ENCODE peak calls at places on chromosomes 7 and 10, in six cellular contexts. One of them, this sample, is unnamed.

GRCh38 chr7:101486764-101487458 is 124.2 kb downstream of the COL26A1 start:
- DNase-seq in Peyer's patch: no peak
- DNase-seq in stimulated activated CD4-positive, alpha-beta T cell treated with anti-CD3 and anti-CD28 coated beads, Interleukin-2, amount 100 ng/mL, for 48 hours: no peak
- DNase-seq in HCT116: no peak
- DNase-seq in KBM-7: no peak
- DNase-seq in cardiac septum: no peak
- DNase-seq in this sample: no peak

GRCh38 chr7:98985945-98986344 is 107.6 kb downstream of the TRRAP start:
- DNase-seq in Peyer's patch: no peak
- DNase-seq in stimulated activated CD4-positive, alpha-beta T cell treated with anti-CD3 and anti-CD28 coated beads, Interleukin-2, amount 100 ng/mL, for 48 hours: no peak
- DNase-seq in HCT116: no peak
- DNase-seq in KBM-7: no peak
- DNase-seq in cardiac septum: no peak
- DNase-seq in this sample: no peak

GRCh38 chr10:35640474-35640873 is 1.6 kb downstream of the FZD8 start:
- DNase-seq in Peyer's patch: peak
- DNase-seq in stimulated activated CD4-positive, alpha-beta T cell treated with anti-CD3 and anti-CD28 coated beads, Interleukin-2, amount 100 ng/mL, for 48 hours: no peak
- DNase-seq in HCT116: no peak
- DNase-seq in KBM-7: peak
- DNase-seq in cardiac septum: no peak
- DNase-seq in this sample: no peak

GRCh38 chr7:132178393-132178765 is 397.9 kb downstream of the PLXNA4 start:
- DNase-seq in Peyer's patch: no peak
- DNase-seq in stimulated activated CD4-positive, alpha-beta T cell treated with anti-CD3 and anti-CD28 coated beads, Interleukin-2, amount 100 ng/mL, for 48 hours: no peak
- DNase-seq in HCT116: no peak
- DNase-seq in KBM-7: no peak
- DNase-seq in cardiac septum: no peak
- DNase-seq in this sample: no peak

GRCh38 chr7:158461824-158462223 is 125.8 kb downstream of the PTPRN2 start:
- DNase-seq in Peyer's patch: no peak
- DNase-seq in stimulated activated CD4-positive, alpha-beta T cell treated with anti-CD3 and anti-CD28 coated beads, Interleukin-2, amount 100 ng/mL, for 48 hours: no peak
- DNase-seq in HCT116: no peak
- DNase-seq in KBM-7: no peak
- DNase-seq in cardiac septum: no peak
- DNase-seq in this sample: no peak

GRCh38 chr10:66180651-66181318 is 745.1 kb upstream of the LRRTM3 start:
- DNase-seq in Peyer's patch: no peak
- DNase-seq in stimulated activated CD4-positive, alpha-beta T cell treated with anti-CD3 and anti-CD28 coated beads, Interleukin-2, amount 100 ng/mL, for 48 hours: peak
- DNase-seq in HCT116: peak
- DNase-seq in KBM-7: peak
- DNase-seq in cardiac septum: no peak
- DNase-seq in this sample: no peak

GRCh38 chr10:49616421-49617230 is 2.8 kb downstream of the CHAT start:
- DNase-seq in Peyer's patch: peak
- DNase-seq in stimulated activated CD4-positive, alpha-beta T cell treated with anti-CD3 and anti-CD28 coated beads, Interleukin-2, amount 100 ng/mL, for 48 hours: no peak
- DNase-seq in HCT116: no peak
- DNase-seq in KBM-7: no peak
- DNase-seq in cardiac septum: peak
- DNase-seq in this sample: no peak

GRCh38 chr7:128405345-128406146 is 4.2 kb downstream of the IMPDH1 start:
- DNase-seq in Peyer's patch: peak
- DNase-seq in stimulated activated CD4-positive, alpha-beta T cell treated with anti-CD3 and anti-CD28 coated beads, Interleukin-2, amount 100 ng/mL, for 48 hours: peak
- DNase-seq in HCT116: no peak
- DNase-seq in KBM-7: no peak
- DNase-seq in cardiac septum: peak
- DNase-seq in this sample: peak

GRCh38 chr7:1345796-1346532 is 113.3 kb downstream of the UNCX start:
- DNase-seq in Peyer's patch: no peak
- DNase-seq in stimulated activated CD4-positive, alpha-beta T cell treated with anti-CD3 and anti-CD28 coated beads, Interleukin-2, amount 100 ng/mL, for 48 hours: no peak
- DNase-seq in HCT116: no peak
- DNase-seq in KBM-7: no peak
- DNase-seq in cardiac septum: no peak
- DNase-seq in this sample: no peak

GRCh38 chr10:3982746-3983442 is 197.9 kb upstream of the KLF6 start:
- DNase-seq in Peyer's patch: no peak
- DNase-seq in stimulated activated CD4-positive, alpha-beta T cell treated with anti-CD3 and anti-CD28 coated beads, Interleukin-2, amount 100 ng/mL, for 48 hours: no peak
- DNase-seq in HCT116: no peak
- DNase-seq in KBM-7: no peak
- DNase-seq in cardiac septum: no peak
- DNase-seq in this sample: no peak

GRCh38 chr10:71253981-71254818 is 41.8 kb downstream of the UNC5B start:
- DNase-seq in Peyer's patch: no peak
- DNase-seq in stimulated activated CD4-positive, alpha-beta T cell treated with anti-CD3 and anti-CD28 coated beads, Interleukin-2, amount 100 ng/mL, for 48 hours: no peak
- DNase-seq in HCT116: no peak
- DNase-seq in KBM-7: no peak
- DNase-seq in cardiac septum: no peak
- DNase-seq in this sample: no peak

GRCh38 chr10:113139695-113140094 is 189.6 kb downstream of the TCF7L2 start:
- DNase-seq in Peyer's patch: no peak
- DNase-seq in stimulated activated CD4-positive, alpha-beta T cell treated with anti-CD3 and anti-CD28 coated beads, Interleukin-2, amount 100 ng/mL, for 48 hours: no peak
- DNase-seq in HCT116: no peak
- DNase-seq in KBM-7: no peak
- DNase-seq in cardiac septum: no peak
- DNase-seq in this sample: no peak

GRCh38 chr10:113621799-113622198 is 42.0 kb downstream of the NRAP start:
- DNase-seq in Peyer's patch: no peak
- DNase-seq in stimulated activated CD4-positive, alpha-beta T cell treated with anti-CD3 and anti-CD28 coated beads, Interleukin-2, amount 100 ng/mL, for 48 hours: no peak
- DNase-seq in HCT116: no peak
- DNase-seq in KBM-7: no peak
- DNase-seq in cardiac septum: no peak
- DNase-seq in this sample: no peak

GRCh38 chr7:122652851-122653250 is 46.1 kb downstream of the RNF133 start:
- DNase-seq in Peyer's patch: no peak
- DNase-seq in stimulated activated CD4-positive, alpha-beta T cell treated with anti-CD3 and anti-CD28 coated beads, Interleukin-2, amount 100 ng/mL, for 48 hours: no peak
- DNase-seq in HCT116: no peak
- DNase-seq in KBM-7: no peak
- DNase-seq in cardiac septum: no peak
- DNase-seq in this sample: no peak

GRCh38 chr10:132418520-132419416 is 21.8 kb downstream of the PWWP2B start:
- DNase-seq in Peyer's patch: peak
- DNase-seq in stimulated activated CD4-positive, alpha-beta T cell treated with anti-CD3 and anti-CD28 coated beads, Interleukin-2, amount 100 ng/mL, for 48 hours: no peak
- DNase-seq in HCT116: peak
- DNase-seq in KBM-7: peak
- DNase-seq in cardiac septum: no peak
- DNase-seq in this sample: no peak

GRCh38 chr10:124611738-124612137 is 132.4 kb downstream of the FAM53B start:
- DNase-seq in Peyer's patch: no peak
- DNase-seq in stimulated activated CD4-positive, alpha-beta T cell treated with anti-CD3 and anti-CD28 coated beads, Interleukin-2, amount 100 ng/mL, for 48 hours: no peak
- DNase-seq in HCT116: no peak
- DNase-seq in KBM-7: peak
- DNase-seq in cardiac septum: no peak
- DNase-seq in this sample: peak

GRCh38 chr7:127809285-127809702 is 157.3 kb downstream of the SND1 start:
- DNase-seq in Peyer's patch: no peak
- DNase-seq in stimulated activated CD4-positive, alpha-beta T cell treated with anti-CD3 and anti-CD28 coated beads, Interleukin-2, amount 100 ng/mL, for 48 hours: no peak
- DNase-seq in HCT116: no peak
- DNase-seq in KBM-7: no peak
- DNase-seq in cardiac septum: no peak
- DNase-seq in this sample: no peak